ENCODE peak calls at places on chromosomes 11 and 22, in eight cellular contexts. R is fibroblast of lung, S is cardiac muscle cell, B is aorta, H is thoracic aorta, V is IMR-90, M is ovary, F is colonic mucosa. P is an unnamed sample.

GRCh38 chr11:359181-359714 is 10.1 kb upstream of the B4GALNT4 start:
- DNase-seq in F (no peak), V (no peak), M (no peak), R (no peak), S (no peak), B (no peak), H (no peak), P (peak)

GRCh38 chr11:103892603-103893002 is 143.8 kb upstream of the DDI1 start:
- DNase-seq in V (peak), R (peak), H (no peak), M (no peak), F (no peak), B (no peak), S (peak), P (peak)

GRCh38 chr11:65132988-65133700 is 1.2 kb downstream of the SYVN1 start:
- DNase-seq in M (peak), F (peak), H (no peak), R (no peak), B (peak), V (no peak), S (peak), P (no peak)

GRCh38 chr22:36510384-36510783 is 3.5 kb upstream of the FOXRED2 start:
- DNase-seq in R (no peak), B (peak), S (no peak), M (no peak), F (no peak), V (no peak), H (no peak), P (no peak)

GRCh38 chr11:2580444-2581050 is 119.2 kb downstream of the KCNQ1OT1 start:
- DNase-seq in H (no peak), V (no peak), S (no peak), F (no peak), B (peak), R (no peak), M (peak), P (no peak)

GRCh38 chr11:64876835-64877341 is 1.5 kb downstream of the EHD1 start:
- DNase-seq in F (peak), V (peak), R (peak), B (no peak), H (no peak), S (no peak), M (no peak), P (peak)

GRCh38 chr11:42762348-42762747 is 549.4 kb upstream of the API5 start:
- DNase-seq in H (no peak), M (no peak), S (no peak), B (no peak), R (no peak), V (no peak), F (no peak), P (no peak)

GRCh38 chr11:66720223-66720898 is 8.7 kb downstream of the SPTBN2 start:
- DNase-seq in F (peak), H (no peak), B (no peak), R (peak), S (peak), V (peak), M (no peak), P (peak)

GRCh38 chr11:65421204-65422103 is 1.1 kb upstream of the NEAT1 start:
- DNase-seq in S (peak), H (peak), F (peak), R (peak), M (peak), V (peak), B (peak), P (peak)

GRCh38 chr11:111540114-111540920 is at the start of gene LAYN:
- DNase-seq in M (peak), V (peak), R (peak), F (peak), H (peak), S (peak), B (peak), P (peak)

GRCh38 chr11:23205156-23205871 is 345.0 kb upstream of the CCDC179 start:
- DNase-seq in F (no peak), M (no peak), H (no peak), S (peak), R (peak), V (peak), B (no peak), P (peak)

GRCh38 chr11:61650781-61651571 is 29.2 kb upstream of the DAGLA start:
- DNase-seq in F (peak), H (no peak), V (no peak), R (no peak), S (no peak), B (no peak), M (no peak), P (no peak)

GRCh38 chr11:17165247-17165890 is 42.4 kb downstream of the PIK3C2A start:
- DNase-seq in M (no peak), R (no peak), F (no peak), V (no peak), S (no peak), H (no peak), B (no peak), P (no peak)

GRCh38 chr11:17163742-17164141 is 44.0 kb downstream of the PIK3C2A start:
- DNase-seq in B (no peak), M (no peak), R (no peak), V (no peak), S (no peak), H (no peak), F (no peak), P (no peak)

GRCh38 chr11:17162376-17162775 is 45.4 kb downstream of the PIK3C2A start:
- DNase-seq in V (no peak), H (no peak), S (no peak), B (no peak), F (no peak), R (no peak), M (no peak), P (no peak)

GRCh38 chr11:17163296-17163695 is 44.5 kb downstream of the PIK3C2A start:
- DNase-seq in R (no peak), S (no peak), M (no peak), V (no peak), B (no peak), F (no peak), H (no peak), P (no peak)

GRCh38 chr11:17164361-17165246 is 43.2 kb downstream of the PIK3C2A start:
- DNase-seq in B (no peak), F (no peak), V (peak), R (no peak), H (no peak), M (no peak), S (no peak), P (peak)
- H3K4me3 ChIP-seq in B (no peak), F (no peak), V (no peak), R (no peak), H (no peak), M (no peak), S (no peak), P (no peak)

GRCh38 chr11:77137421-77137820 is 9.4 kb downstream of the MYO7A start:
- DNase-seq in M (no peak), R (no peak), V (no peak), S (no peak), B (no peak), H (no peak), F (no peak), P (no peak)

GRCh38 chr11:77139201-77139600 is 11.2 kb downstream of the MYO7A start:
- DNase-seq in R (no peak), H (no peak), S (no peak), V (no peak), M (no peak), B (no peak), F (no peak), P (no peak)

GRCh38 chr11:77136784-77137420 is 8.9 kb downstream of the MYO7A start:
- DNase-seq in B (no peak), M (no peak), H (no peak), R (no peak), F (no peak), V (no peak), S (no peak), P (no peak)

GRCh38 chr11:77136074-77136473 is 8.0 kb downstream of the MYO7A start:
- DNase-seq in V (peak), B (no peak), S (peak), H (no peak), M (no peak), F (no peak), R (peak), P (peak)

DNA sequence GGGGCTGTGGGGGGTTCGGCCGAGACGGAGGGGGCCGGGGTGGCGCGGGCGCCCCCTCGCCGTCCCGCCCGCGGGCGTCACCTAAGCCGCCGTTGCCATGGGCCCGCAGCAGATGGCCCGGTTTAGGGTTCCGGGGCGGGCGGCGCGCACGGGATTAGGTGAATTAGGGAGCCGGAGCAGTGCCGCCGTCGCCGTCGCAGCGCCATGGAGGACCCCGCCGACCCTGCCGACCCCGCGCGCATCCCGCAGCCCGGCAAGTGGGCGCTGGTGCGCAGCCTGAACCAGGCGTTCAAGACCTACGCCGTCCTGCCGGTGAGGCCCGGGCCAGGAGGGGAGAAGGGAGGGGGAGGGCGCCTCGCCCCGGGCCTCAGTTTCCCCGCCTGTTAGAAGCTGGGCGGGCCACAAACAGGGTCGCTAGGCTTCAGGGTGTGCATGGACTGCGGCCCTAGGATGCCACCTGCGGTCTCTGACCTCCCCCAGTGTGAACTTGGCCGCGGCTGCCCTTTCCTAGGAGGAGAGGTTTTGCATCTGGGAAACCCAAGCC is 10.1 kb downstream of the MYO7A start:
- DNase-seq in H (no peak), S (no peak), F (no peak), R (no peak), M (no peak), B (no peak), V (no peak), P (no peak)
- H3K4me3 ChIP-seq in H (no peak), S (no peak), F (no peak), R (no peak), M (no peak), B (no peak), V (no peak), P (no peak)

GRCh38 chr22:32409977-32410376 is 2.1 kb downstream of the RTCB start:
- DNase-seq in M (no peak), R (no peak), H (no peak), F (peak), V (no peak), S (no peak), B (no peak), P (no peak)
- H3K4me3 ChIP-seq in M (no peak), R (no peak), H (peak), F (no peak), V (no peak), S (no peak), B (no peak), P (no peak)

GRCh38 chr11:104895619-104896018 is 2.6 kb downstream of the CASP12 start:
- DNase-seq in S (no peak), F (no peak), R (no peak), M (no peak), H (no peak), V (no peak), B (no peak), P (no peak)
- H3K4me3 ChIP-seq in S (no peak), F (no peak), R (no peak), M (no peak), H (peak), V (no peak), B (peak), P (no peak)

GRCh38 chr11:75665126-75665525 is 3.7 kb downstream of the MAP6 start:
- DNase-seq in V (no peak), M (no peak), R (no peak), H (no peak), F (no peak), B (no peak), S (no peak), P (no peak)
- H3K4me3 ChIP-seq in V (no peak), M (no peak), R (no peak), H (no peak), F (no peak), B (no peak), S (no peak), P (no peak)

DNA sequence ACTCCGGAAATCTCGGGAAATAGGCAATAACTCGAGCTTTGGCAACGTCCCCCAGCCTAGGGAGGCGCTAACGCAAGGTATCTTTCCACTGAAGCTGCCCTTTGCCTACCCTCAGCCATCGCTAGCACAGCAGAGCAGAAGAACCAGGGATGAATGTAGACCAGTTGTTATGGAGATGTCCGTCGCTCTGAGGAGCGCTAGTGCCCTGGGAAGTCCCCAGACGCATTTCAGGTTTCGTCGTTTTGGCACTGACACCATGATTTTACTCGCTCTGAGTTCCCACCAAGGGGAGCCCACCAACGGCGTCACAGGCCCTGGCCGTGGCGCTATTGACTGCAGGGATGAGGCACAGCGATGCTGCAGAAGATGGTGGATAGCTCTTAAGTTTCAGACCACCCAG is 22.7 kb upstream of the BDNF start:
- DNase-seq in M (no peak), R (peak), H (no peak), V (no peak), B (no peak), S (peak), F (no peak), P (no peak)
- H3K4me3 ChIP-seq in M (no peak), R (peak), H (peak), V (peak), B (no peak), S (peak), F (peak), P (peak)

DNA sequence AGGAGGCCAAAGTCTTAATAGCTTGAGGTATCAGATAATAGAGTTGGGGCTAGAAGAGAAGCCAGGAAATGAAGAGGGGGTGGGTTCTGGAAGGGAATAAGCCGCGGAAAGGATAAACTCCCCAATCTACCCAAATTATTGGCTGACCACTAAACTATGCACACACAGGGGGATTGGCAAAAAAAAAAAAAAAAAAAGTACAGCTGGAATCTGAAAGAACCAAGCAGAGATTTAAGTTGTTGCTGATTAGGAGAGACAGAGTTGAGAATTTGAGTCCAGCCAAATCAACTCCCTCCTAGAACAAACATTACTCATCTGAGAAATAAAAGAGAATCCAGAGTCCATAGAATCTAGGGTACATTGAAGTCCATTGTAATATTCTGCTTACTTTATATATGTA is 134.9 kb downstream of the CCDC81 start:
- DNase-seq in S (peak), B (no peak), H (no peak), F (no peak), V (no peak), R (peak), M (no peak), P (peak)
- H3K4me3 ChIP-seq in S (no peak), B (no peak), H (no peak), F (no peak), V (no peak), R (no peak), M (no peak), P (no peak)

GRCh38 chr22:37565830-37566229 is 5.5 kb downstream of the CDC42EP1 start:
- DNase-seq in M (peak), R (no peak), S (no peak), F (no peak), V (no peak), B (no peak), H (no peak), P (no peak)

GRCh38 chr22:37567991-37568390 is 7.7 kb downstream of the CDC42EP1 start:
- DNase-seq in V (no peak), H (no peak), B (no peak), M (peak), S (no peak), F (no peak), R (no peak), P (no peak)

GRCh38 chr22:37566903-37567798 is 6.9 kb downstream of the CDC42EP1 start:
- DNase-seq in H (no peak), V (peak), S (peak), F (peak), R (peak), M (peak), B (peak), P (peak)

GRCh38 chr22:37568448-37569008 is 8.2 kb downstream of the CDC42EP1 start:
- DNase-seq in B (no peak), R (no peak), F (no peak), M (no peak), H (no peak), S (no peak), V (no peak), P (no peak)

GRCh38 chr22:37566329-37566837 is 6.1 kb downstream of the CDC42EP1 start:
- DNase-seq in B (peak), M (peak), F (no peak), H (no peak), S (no peak), R (no peak), V (no peak), P (no peak)
- H3K4me3 ChIP-seq in B (no peak), M (no peak), F (no peak), H (peak), S (no peak), R (no peak), V (no peak), P (no peak)

P was measured in cardiac fibroblast.